ENCODE peak calls at places on chromosome 17, in nine cellular contexts. V is IMR-90; U is sigmoid colon; Z is Peyer's patch; J is psoas muscle; G is heart right ventricle; P is left ventricle myocardium inferior; H is CD8-positive, alpha-beta T cell; M is uterus. A is an unnamed sample.

GRCh38 chr17:40358323-40359038 is 6.1 kb downstream of the GJD3 start:
- DNase-seq in M (peak; percentile 90), V (peak; percentile 80), G (peak; percentile 88), Z (peak; percentile 91), P (peak; percentile 90), J (peak; percentile 90), U (peak; percentile 95), H (peak; percentile 94), A (peak; percentile 89)

GRCh38 chr17:4362141-4362540 is 4.3 kb downstream of the UBE2G1 start:
- DNase-seq in H (no peak), U (peak; percentile 4), P (no peak), G (no peak), M (no peak), J (no peak), V (no peak), Z (no peak), A (no peak)

GRCh38 chr17:36931697-36932382 is 5.4 kb upstream of the LHX1 start:
- DNase-seq in M (no peak), J (no peak), V (no peak), H (no peak), G (no peak), P (no peak), Z (peak; percentile 47), U (no peak), A (no peak)

GRCh38 chr17:30958187-30958586 is 12.7 kb upstream of the RNF135 start:
- DNase-seq in Z (no peak), G (no peak), U (no peak), H (no peak), P (no peak), V (no peak), J (no peak), M (no peak), A (no peak)

GRCh38 chr17:42529054-42529453 is 7.0 kb upstream of the NAGLU start:
- DNase-seq in V (no peak), J (no peak), H (no peak), G (no peak), Z (no peak), P (no peak), M (no peak), U (no peak), A (no peak)

GRCh38 chr17:29588017-29588557 is 1.4 kb downstream of the GIT1 start:
- DNase-seq in G (peak; percentile 30), V (no peak), P (no peak), U (no peak), H (no peak), Z (no peak), J (no peak), M (no peak), A (no peak)

GRCh38 chr17:73770115-73770848 is 126.0 kb upstream of the SDK2 start:
- DNase-seq in Z (peak; percentile 70), V (peak; percentile 50), G (peak; percentile 92), H (no peak), J (peak; percentile 76), U (peak; percentile 93), P (peak; percentile 88), M (peak; percentile 79), A (peak; percentile 65)

GRCh38 chr17:6095501-6095900 is 25.3 kb downstream of the WSCD1 start:
- DNase-seq in P (no peak), U (no peak), J (no peak), Z (peak; percentile 28), H (no peak), V (no peak), G (no peak), M (no peak), A (no peak)

GRCh38 chr17:16001498-16001897 is 1.9 kb downstream of the TTC19 start:
- DNase-seq in G (no peak), Z (no peak), V (no peak), P (no peak), U (no peak), J (no peak), M (no peak), H (no peak), A (no peak)
- H3K36me3 ChIP-seq in G (no peaks in the 10 kb centered on the region), Z (no peaks in the 10 kb centered on the region), V (peaks cover 31% of the 10 kb centered on the region), P (peaks cover 56% of the 10 kb centered on the region), U (peaks cover 34% of the 10 kb centered on the region), J (peaks cover 68% of the 10 kb centered on the region), M (no peaks in the 10 kb centered on the region), H (peaks cover 36% of the 10 kb centered on the region), A (peaks cover 27% of the 10 kb centered on the region)

GRCh38 chr17:75498019-75498725 is 17.2 kb downstream of the CASKIN2 start:
- DNase-seq in H (no peak), M (no peak), U (no peak), V (no peak), P (no peak), G (no peak), J (no peak), Z (no peak), A (no peak)

GRCh38 chr17:75501378-75502071 is 13.8 kb downstream of the CASKIN2 start:
- DNase-seq in Z (no peak), M (no peak), J (no peak), H (no peak), P (no peak), V (no peak), U (no peak), G (no peak), A (no peak)

GRCh38 chr17:75498726-75499213 is 16.6 kb downstream of the CASKIN2 start:
- DNase-seq in U (no peak), Z (no peak), J (no peak), P (no peak), H (no peak), V (no peak), M (no peak), G (no peak), A (no peak)

GRCh38 chr17:75500419-75501216 is 14.7 kb downstream of the CASKIN2 start:
- DNase-seq in P (no peak), U (no peak), J (no peak), M (no peak), Z (no peak), H (no peak), G (no peak), V (no peak), A (no peak)

DNA sequence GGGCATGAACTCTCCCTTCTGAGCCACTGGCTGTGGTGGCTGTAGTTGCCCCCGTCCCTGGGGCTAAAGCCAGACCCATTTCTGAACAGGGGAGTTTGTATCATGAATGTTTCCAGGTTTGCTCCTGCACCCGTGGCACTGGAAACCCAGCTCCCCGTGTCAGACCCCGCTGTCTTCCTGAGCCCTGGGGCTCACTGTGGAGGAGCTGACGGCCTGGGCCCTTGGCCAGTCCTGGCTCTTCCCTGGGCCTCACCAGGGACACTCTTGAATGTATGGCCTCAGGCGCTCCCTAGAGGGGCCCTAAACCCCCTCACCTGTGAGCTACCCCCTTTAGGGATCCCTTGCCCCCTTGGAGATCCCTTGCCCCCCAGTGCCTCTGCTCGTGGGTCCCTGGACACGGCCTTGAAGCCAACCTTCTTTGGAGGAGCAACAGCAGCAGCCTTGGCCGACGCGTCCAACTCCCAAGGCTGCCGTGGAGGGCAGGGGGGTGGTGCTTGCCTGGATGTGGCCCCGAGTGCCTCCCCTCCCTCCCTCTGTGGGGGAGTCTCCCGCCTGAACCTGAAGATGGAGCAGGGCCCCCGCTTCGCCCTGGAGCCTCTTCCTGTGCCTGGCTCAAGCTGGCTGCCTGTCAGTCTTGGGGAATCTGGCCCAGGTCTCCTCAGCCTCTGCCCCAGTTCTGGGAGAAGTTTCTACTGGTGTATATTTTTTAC is 15.9 kb downstream of the CASKIN2 start:
- DNase-seq in G (no peak), Z (no peak), H (no peak), J (no peak), U (no peak), M (peak; percentile 69), P (no peak), V (no peak), A (no peak)
- H3K4me3 ChIP-seq in G (no peak overlapping the region), Z (no peak overlapping the region), H (no peak overlapping the region), J (no peak overlapping the region), U (no peak overlapping the region), M (no peak overlapping the region), P (no peak overlapping the region), V (no peak overlapping the region), A (no peak overlapping the region)

GRCh38 chr17:2901582-2901981 is 105.3 kb downstream of the RAP1GAP2 start:
- DNase-seq in J (no peak), H (no peak), G (peak; percentile 35), Z (no peak), P (no peak), V (no peak), M (no peak), U (no peak), A (no peak)

GRCh38 chr17:2904135-2904534 is 107.9 kb downstream of the RAP1GAP2 start:
- DNase-seq in H (no peak), J (no peak), U (no peak), G (peak; percentile 75), V (peak; percentile 24), P (peak; percentile 72), Z (peak; percentile 66), M (no peak), A (no peak)

GRCh38 chr17:2903193-2903974 is 107.1 kb downstream of the RAP1GAP2 start:
- DNase-seq in M (no peak), Z (no peak), J (no peak), U (no peak), G (no peak), P (no peak), H (no peak), V (no peak), A (no peak)

GRCh38 chr17:2900842-2901241 is 104.6 kb downstream of the RAP1GAP2 start:
- DNase-seq in H (no peak), V (no peak), U (no peak), M (no peak), J (no peak), G (no peak), P (no peak), Z (no peak), A (no peak)

GRCh38 chr17:2902546-2902945 is 106.3 kb downstream of the RAP1GAP2 start:
- DNase-seq in U (no peak), J (no peak), H (no peak), G (no peak), Z (no peak), P (no peak), V (no peak), M (no peak), A (no peak)
- H3K27me3 ChIP-seq in U (no peaks in the 10 kb centered on the region), J (no peaks in the 10 kb centered on the region), H (no peaks in the 10 kb centered on the region), G (no peaks in the 10 kb centered on the region), Z (no peaks in the 10 kb centered on the region), P (no peaks in the 10 kb centered on the region), V (no peaks in the 10 kb centered on the region), M (no peaks in the 10 kb centered on the region), A (no peaks in the 10 kb centered on the region)

GRCh38 chr17:46038937-46039336 is 39.9 kb downstream of the STH start:
- DNase-seq in M (no peak), Z (no peak), U (no peak), J (no peak), H (no peak), G (no peak), V (no peak), P (no peak), A (no peak)

GRCh38 chr17:46038414-46038813 is 39.4 kb downstream of the STH start:
- DNase-seq in Z (no peak), V (no peak), J (no peak), P (no peak), G (no peak), U (no peak), M (no peak), H (no peak), A (no peak)

GRCh38 chr17:46036491-46036890 is 37.4 kb downstream of the STH start:
- DNase-seq in G (no peak), M (no peak), P (no peak), U (no peak), V (no peak), J (no peak), H (no peak), Z (no peak), A (no peak)

GRCh38 chr17:46039592-46040186 is 40.6 kb downstream of the STH start:
- DNase-seq in G (peak; percentile 44), P (peak; percentile 60), J (no peak), M (no peak), H (no peak), U (no peak), Z (no peak), V (no peak), A (no peak)

DNA sequence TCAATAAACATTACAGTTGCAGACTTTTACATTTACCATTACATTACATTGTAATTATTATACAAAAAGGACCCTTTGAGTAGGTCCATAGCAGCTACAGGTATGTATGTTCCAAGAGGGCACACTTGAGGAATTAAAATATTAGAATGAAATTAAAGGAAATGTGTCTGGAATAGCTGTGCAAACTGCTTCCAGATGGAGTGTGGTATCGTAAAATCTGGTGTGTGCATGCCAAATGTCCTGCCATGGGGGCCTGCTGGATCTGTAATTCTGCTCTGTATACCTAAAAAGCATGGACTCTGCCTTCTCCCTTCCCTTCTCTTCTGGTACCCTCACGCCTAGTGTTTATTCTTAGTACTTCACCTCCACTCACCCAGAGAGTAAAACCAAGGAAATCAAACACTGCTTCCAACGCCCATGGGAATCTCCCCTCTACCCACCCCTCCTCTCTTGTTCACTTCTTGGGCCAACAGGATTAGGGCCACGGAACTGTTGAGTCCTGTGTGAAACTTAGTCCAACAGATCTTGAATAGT is 38.7 kb downstream of the STH start:
- DNase-seq in V (no peak), J (no peak), Z (no peak), M (no peak), U (no peak), G (no peak), P (no peak), H (no peak), A (no peak)
- H3K36me3 ChIP-seq in V (peaks cover 55% of the 10 kb centered on the region), J (peaks cover 96% of the 10 kb centered on the region), Z (no peaks in the 10 kb centered on the region), M (no peaks in the 10 kb centered on the region), U (peaks cover 59% of the 10 kb centered on the region), G (no peaks in the 10 kb centered on the region), P (peaks cover 74% of the 10 kb centered on the region), H (peaks cover 84% of the 10 kb centered on the region), A (peaks cover 40% of the 10 kb centered on the region)